ENCODE peak calls at places on chromosomes 5 and 9, in six cellular contexts. R is thoracic aorta; U is CD4-positive, alpha-beta memory T cell; X is kidney; Z is fibroblast of lung; N is fibroblast of mammary gland. C is an unnamed sample.

GRCh38 chr5:136035837-136036236 is 7.0 kb downstream of the TGFBI start:
- DNase-seq in X (no peak), R (no peak), U (no peak), Z (no peak), N (no peak), C (no peak)

GRCh38 chr9:78004478-78005229 is 27.0 kb downstream of the GNAQ start:
- DNase-seq in U (no peak), Z (no peak), X (no peak), R (no peak), N (no peak), C (no peak)

GRCh38 chr5:74478328-74478727 is 162.2 kb downstream of the ENC1 start:
- DNase-seq in X (no peak), U (no peak), R (no peak), N (no peak), Z (no peak), C (no peak)

GRCh38 chr5:154193636-154194035 is 3.1 kb downstream of the GALNT10 start:
- DNase-seq in N (peak; percentile 57), U (no peak), Z (no peak), X (no peak), R (no peak), C (no peak)

GRCh38 chr5:133240425-133241091 is 188.7 kb downstream of the HSPA4 start:
- DNase-seq in U (no peak), X (no peak), N (peak; percentile 98), Z (peak; percentile 98), R (no peak), C (no peak)

GRCh38 chr9:105415344-105415980 is 32.4 kb upstream of the FSD1L start:
- DNase-seq in N (peak; percentile 60), Z (peak; percentile 34), X (no peak), U (peak; percentile 64), R (no peak), C (peak; percentile 75)

GRCh38 chr5:167528651-167529050 is 762.8 kb upstream of the WWC1 start:
- DNase-seq in U (no peak), N (no peak), Z (no peak), R (no peak), X (no peak), C (no peak)

GRCh38 chr9:116344416-116344815 is 190.8 kb downstream of the PAPPA start:
- DNase-seq in X (no peak), R (no peak), N (no peak), Z (no peak), U (no peak), C (no peak)

GRCh38 chr5:95697781-95698681 is 15.2 kb upstream of the SPATA9 start:
- DNase-seq in R (no peak), U (no peak), N (no peak), X (no peak), Z (no peak), C (no peak)

GRCh38 chr9:107447081-107447480 is 42.5 kb downstream of the KLF4 start:
- DNase-seq in N (no peak), Z (no peak), U (no peak), X (no peak), R (no peak), C (no peak)
- H3K4me3 ChIP-seq in N (no peak overlapping the region), Z (no peak overlapping the region), U (no peak overlapping the region), X (no peak overlapping the region), R (no peak overlapping the region), C (no peak overlapping the region)

DNA sequence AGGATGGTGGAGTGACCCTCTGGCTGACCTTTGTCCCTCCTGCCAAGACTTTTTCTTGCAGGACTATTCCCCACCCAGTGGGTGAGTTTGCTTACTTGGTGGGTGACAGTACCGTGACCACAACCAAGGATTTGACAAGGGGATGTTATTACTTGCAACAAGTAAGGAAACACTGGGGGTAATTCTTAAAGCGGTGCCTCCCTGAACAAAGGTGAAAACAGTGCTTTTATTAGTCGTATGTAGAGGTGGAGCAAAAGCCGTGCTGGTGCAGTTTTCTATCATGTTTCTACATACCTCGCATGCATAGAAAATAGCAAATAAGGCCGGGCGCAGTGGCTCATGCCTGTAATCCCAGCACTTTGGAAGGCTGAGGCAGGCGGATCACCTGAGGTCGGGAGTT is 41.0 kb upstream of the KDM4C start:
- DNase-seq in U (no peak), X (no peak), R (no peak), N (no peak), Z (no peak), C (no peak)
- H3K4me3 ChIP-seq in U (no peak overlapping the region), X (no peak overlapping the region), R (peak overlapping the region; percentile 75), N (no peak overlapping the region), Z (no peak overlapping the region), C (no peak overlapping the region)

GRCh38 chr9:91362212-91362611 is 494 bp upstream of the AUH start:
- DNase-seq in U (no peak), N (no peak), Z (no peak), R (no peak), X (no peak), C (no peak)
- H3K4me3 ChIP-seq in U (peak overlapping the region; percentile 38), N (peak overlapping the region; percentile 28), Z (peak overlapping the region; percentile 41), R (peak overlapping the region; percentile 95), X (peak overlapping the region; percentile 71), C (peak overlapping the region; percentile 73)

GRCh38 chr5:54644226-54644625 is 126.7 kb downstream of the SNX18 start:
- DNase-seq in U (no peak), X (no peak), N (peak; percentile 92), R (no peak), Z (peak; percentile 92), C (no peak)

GRCh38 chr5:54646285-54647101 is 128.9 kb downstream of the SNX18 start:
- DNase-seq in Z (peak; percentile 83), X (peak; percentile 93), U (peak; percentile 61), N (peak; percentile 68), R (peak; percentile 56), C (no peak)

GRCh38 chr5:54645888-54646284 is 128.3 kb downstream of the SNX18 start:
- DNase-seq in U (no peak), N (no peak), X (no peak), Z (no peak), R (no peak), C (no peak)

GRCh38 chr5:54639621-54640020 is 122.1 kb downstream of the SNX18 start:
- DNase-seq in X (no peak), R (no peak), N (no peak), Z (no peak), U (no peak), C (peak; percentile 60)

GRCh38 chr5:54643679-54644078 is 126.1 kb downstream of the SNX18 start:
- DNase-seq in U (no peak), Z (peak; percentile 88), X (no peak), R (no peak), N (peak; percentile 90), C (no peak)
- H3K4me3 ChIP-seq in U (no peak overlapping the region), Z (no peak overlapping the region), X (no peak overlapping the region), R (no peak overlapping the region), N (no peak overlapping the region), C (no peak overlapping the region)

DNA sequence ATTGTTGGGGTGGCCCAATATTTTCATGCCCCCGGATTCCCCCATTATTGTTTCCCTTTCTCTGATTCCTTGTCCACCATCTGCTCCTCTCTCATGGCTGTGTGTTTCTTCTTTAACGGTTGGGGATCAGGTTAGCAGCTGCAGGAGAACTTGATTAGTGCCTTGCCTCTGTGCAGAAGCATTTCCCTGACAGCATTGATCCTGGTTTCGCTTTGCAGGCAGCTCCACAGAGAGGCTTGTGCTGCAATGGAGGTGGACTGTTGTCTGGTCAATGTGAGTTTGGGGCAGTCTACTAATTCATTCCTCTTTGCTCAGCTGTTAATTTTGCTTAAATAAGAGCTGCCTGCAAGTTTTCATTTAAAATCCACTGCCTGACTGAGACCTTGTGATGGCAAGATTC is 32.5 kb upstream of the SSBP2 start:
- DNase-seq in U (no peak), N (no peak), Z (no peak), X (no peak), R (no peak), C (no peak)
- H3K4me3 ChIP-seq in U (no peak overlapping the region), N (no peak overlapping the region), Z (no peak overlapping the region), X (no peak overlapping the region), R (no peak overlapping the region), C (no peak overlapping the region)

GRCh38 chr9:132582786-132583583 is 579 bp downstream of the BARHL1 start:
- DNase-seq in U (no peak), R (no peak), Z (no peak), N (no peak), X (no peak), C (no peak)

GRCh38 chr9:132579427-132579798 is 3.0 kb upstream of the BARHL1 start:
- DNase-seq in R (no peak), N (no peak), X (no peak), U (no peak), Z (no peak), C (no peak)

GRCh38 chr9:132583584-132584304 is 1.3 kb downstream of the BARHL1 start:
- DNase-seq in N (no peak), Z (no peak), U (no peak), X (no peak), R (no peak), C (no peak)

GRCh38 chr9:132584616-132585560 is 2.5 kb downstream of the BARHL1 start:
- DNase-seq in Z (peak; percentile 11), U (no peak), N (peak; percentile 50), X (no peak), R (no peak), C (no peak)

DNA sequence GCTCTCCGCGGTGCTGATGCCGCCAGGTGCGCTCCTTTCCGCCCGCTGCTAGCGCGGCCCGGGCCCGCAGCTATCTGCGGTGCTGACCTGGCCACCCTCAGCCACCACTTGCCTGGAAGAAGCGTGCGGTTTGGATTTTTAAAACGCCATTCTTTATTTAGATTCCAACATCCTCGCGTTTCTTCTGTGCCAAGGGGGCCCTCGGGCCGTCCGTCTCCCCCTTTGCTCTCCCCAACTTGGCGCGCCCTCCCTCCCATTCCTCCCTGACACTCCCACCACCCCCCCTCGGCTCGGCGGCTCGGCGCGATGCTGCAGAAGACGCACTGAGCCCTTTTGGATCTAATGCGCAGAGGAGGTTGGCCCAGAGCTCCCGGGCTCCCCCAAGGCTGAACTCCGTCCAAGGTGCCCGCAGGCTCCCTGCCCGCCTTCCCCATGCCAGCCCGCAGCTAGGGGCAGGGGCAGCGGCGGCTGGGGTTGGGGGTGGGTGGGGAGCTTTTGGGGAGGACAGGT is at the start of gene BARHL1:
- DNase-seq in N (no peak), X (no peak), U (no peak), Z (no peak), R (no peak), C (no peak)
- H3K4me3 ChIP-seq in N (no peak within 1 kb of the TSS), X (no peak within 1 kb of the TSS), U (no peak within 1 kb of the TSS), Z (peak within 1 kb of the TSS; percentile 53), R (peak within 1 kb of the TSS; percentile 66), C (peak within 1 kb of the TSS; percentile 14)

DNA sequence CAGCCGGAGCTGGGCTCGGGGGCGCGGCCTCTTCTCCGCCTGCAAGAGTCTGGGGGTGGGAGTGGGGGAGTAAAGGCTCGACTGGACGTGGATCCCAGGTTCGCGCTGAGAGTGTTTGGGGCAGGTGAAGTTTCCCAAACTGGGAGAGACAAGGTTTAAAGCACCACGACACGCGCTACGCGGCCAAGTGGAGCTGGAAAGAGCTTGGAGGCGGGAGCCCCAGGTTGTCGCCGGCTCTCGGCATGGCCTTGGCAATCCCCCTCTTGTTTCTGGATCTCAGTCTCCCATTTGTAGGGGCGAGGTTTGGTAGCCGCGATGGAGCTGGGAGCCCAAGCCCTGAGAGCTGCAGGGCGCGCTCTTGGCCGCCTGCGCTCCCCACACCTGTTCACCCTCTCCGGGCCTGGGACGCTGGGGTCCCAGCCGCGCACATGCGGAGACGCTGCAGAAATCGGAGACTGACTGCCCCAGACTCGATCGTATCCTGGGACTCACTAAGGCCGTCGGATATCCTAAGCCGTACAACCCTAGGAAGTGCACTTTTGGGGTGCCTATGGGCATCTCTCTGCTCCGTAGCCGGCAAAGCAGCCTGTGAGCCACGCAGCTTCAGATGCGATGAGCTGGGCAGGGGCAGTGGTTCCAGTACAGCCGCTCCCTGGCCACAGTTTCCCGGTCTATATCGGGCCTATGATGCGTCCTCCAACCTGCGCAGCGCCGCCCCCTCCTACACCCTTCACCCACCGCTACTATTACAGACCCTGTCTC is 937 bp downstream of the TMOD1 start:
- DNase-seq in N (no peak), R (no peak), U (peak; percentile 0), X (peak; percentile 72), Z (no peak), C (no peak)
- H3K4me3 ChIP-seq in N (no peak overlapping the region), R (peak overlapping the region; percentile 81), U (no peak overlapping the region), X (peak overlapping the region; percentile 47), Z (peak overlapping the region; percentile 24), C (peak overlapping the region; percentile 62)

GRCh38 chr5:116942622-116943021 is 368.0 kb upstream of the SEMA6A start:
- DNase-seq in X (no peak), N (peak; percentile 8), U (no peak), Z (peak; percentile 6), R (no peak), C (no peak)
- H3K4me3 ChIP-seq in X (no peak overlapping the region), N (no peak overlapping the region), U (no peak overlapping the region), Z (no peak overlapping the region), R (no peak overlapping the region), C (no peak overlapping the region)

C was measured in WERI-Rb-1.